ENCODE peak calls at places on chromosomes 12 and 14, in seven cellular contexts. O is stimulated activated CD8-positive, alpha-beta memory T cell treated with anti-CD3 and anti-CD28 coated beads, Interleukin-15, amount 100 ng/mL, for 1 hour; W is fibroblast of the aortic adventitia; R is effector memory CD8-positive, alpha-beta T cell; E is NCI-H1694; Q is cardiac fibroblast; U is germinal center. V is an unnamed sample.

GRCh38 chr14:77296906-77297305 is 23.8 kb downstream of the POMT2 start:
- DNase-seq in O (no peak), W (no peak), R (no peak), E (no peak), Q (no peak), U (no peak), V (no peak)

GRCh38 chr14:101561145-101561896 is at the start of gene DIO3:
- DNase-seq in O (no peak), W (no peak), R (no peak), E (no peak), Q (no peak), U (no peak), V (no peak)

GRCh38 chr14:101220921-101221510 is 317.5 kb upstream of the RTL1 start:
- DNase-seq in O (no peak), W (no peak), R (no peak), E (no peak), Q (no peak), U (no peak), V (no peak)

GRCh38 chr14:92482621-92483319 is 30.8 kb upstream of the RIN3 start:
- DNase-seq in O (no peak), W (no peak), R (no peak), E (no peak), Q (no peak), U (no peak), V (no peak)

GRCh38 chr14:24679248-24680085 is 45.5 kb upstream of the GZMB start:
- DNase-seq in O (no peak), W (no peak), R (no peak), E (no peak), Q (no peak), U (no peak), V (no peak)

GRCh38 chr12:85253823-85254222 is 26.2 kb upstream of the ALX1 start:
- DNase-seq in O (no peak), W (no peak), R (no peak), E (no peak), Q (no peak), U (no peak), V (no peak)

GRCh38 chr12:46108721-46109120 is 118.3 kb upstream of the SCAF11 start:
- DNase-seq in O (no peak), W (no peak), R (no peak), E (no peak), Q (no peak), U (peak), V (no peak)

GRCh38 chr14:74682169-74682952 is 30.5 kb downstream of the AREL1 start:
- DNase-seq in O (no peak), W (no peak), R (no peak), E (no peak), Q (no peak), U (no peak), V (no peak)

GRCh38 chr14:54440037-54440436 is 1.1 kb downstream of the CNIH1 start:
- DNase-seq in O (no peak), W (peak), R (no peak), E (no peak), Q (peak), U (no peak), V (peak)

GRCh38 chr14:36522347-36522971 is 2.4 kb upstream of the NKX2-1 start:
- DNase-seq in O (no peak), W (no peak), R (no peak), E (no peak), Q (no peak), U (no peak), V (no peak)

GRCh38 chr12:57724936-57725740 is 13.4 kb downstream of the AGAP2 start:
- DNase-seq in O (no peak), W (no peak), R (no peak), E (no peak), Q (no peak), U (no peak), V (no peak)

GRCh38 chr14:73634333-73634833 is 10.4 kb upstream of the DNAL1 start:
- DNase-seq in O (no peak), W (no peak), R (no peak), E (no peak), Q (peak), U (no peak), V (no peak)

GRCh38 chr14:85402546-85403162 is 127.3 kb upstream of the FLRT2 start:
- DNase-seq in O (no peak), W (peak), R (no peak), E (no peak), Q (no peak), U (no peak), V (no peak)

GRCh38 chr14:36570065-36570464 is 12.3 kb downstream of the NKX2-8 start:
- DNase-seq in O (no peak), W (no peak), R (no peak), E (no peak), Q (no peak), U (no peak), V (no peak)

GRCh38 chr12:116916122-116916521 is 5.4 kb downstream of the FBXW8 start:
- DNase-seq in O (no peak), W (peak), R (no peak), E (no peak), Q (peak), U (no peak), V (peak)

GRCh38 chr14:68924392-68925158 is 54.5 kb downstream of the ACTN1 start:
- DNase-seq in O (no peak), W (no peak), R (no peak), E (no peak), Q (no peak), U (no peak), V (no peak)

GRCh38 chr12:77362871-77363270 is 297.5 kb upstream of the E2F7 start:
- DNase-seq in O (no peak), W (no peak), R (no peak), E (no peak), Q (no peak), U (no peak), V (no peak)

GRCh38 chr12:55972045-55972843 is 1.6 kb upstream of the RAB5B start:
- DNase-seq in O (no peak), W (peak), R (no peak), E (no peak), Q (peak), U (no peak), V (peak)

GRCh38 chr14:69592923-69593677 is 18.3 kb upstream of the SUSD6 start:
- DNase-seq in O (no peak), W (peak), R (no peak), E (peak), Q (peak), U (no peak), V (peak)

GRCh38 chr12:102879144-102879763 is 37.8 kb downstream of the PAH start:
- DNase-seq in O (no peak), W (peak), R (no peak), E (peak), Q (peak), U (peak), V (peak)

GRCh38 chr12:57224973-57225679 is 4.4 kb upstream of the SHMT2 start:
- DNase-seq in O (peak), W (no peak), R (no peak), E (no peak), Q (no peak), U (peak), V (no peak)

GRCh38 chr14:70292716-70293115 is 66.8 kb downstream of the COX16 start:
- DNase-seq in O (no peak), W (no peak), R (no peak), E (no peak), Q (no peak), U (no peak), V (no peak)

GRCh38 chr14:27553820-27554219 is 956.0 kb upstream of the NOVA1 start:
- DNase-seq in O (no peak), W (no peak), R (no peak), E (no peak), Q (peak), U (no peak), V (no peak)

GRCh38 chr12:30278401-30278800 is 417.3 kb downstream of the IPO8 start:
- DNase-seq in O (no peak), W (no peak), R (no peak), E (no peak), Q (no peak), U (no peak), V (no peak)

GRCh38 chr12:72025524-72025923 is 86.9 kb downstream of the TPH2 start:
- DNase-seq in O (no peak), W (no peak), R (no peak), E (no peak), Q (no peak), U (no peak), V (no peak)

GRCh38 chr14:97299661-97300060 is 502.5 kb downstream of the VRK1 start:
- DNase-seq in O (no peak), W (no peak), R (no peak), E (no peak), Q (no peak), U (no peak), V (no peak)

GRCh38 chr14:50088731-50089130 is 27.6 kb downstream of the VCPKMT start:
- DNase-seq in O (no peak), W (no peak), R (no peak), E (no peak), Q (no peak), U (no peak), V (peak)

GRCh38 chr14:81464253-81465001 is 64.3 kb upstream of the STON2 start:
- DNase-seq in O (peak), W (peak), R (peak), E (peak), Q (peak), U (peak), V (peak)

GRCh38 chr12:4607056-4607455 is 41.8 kb downstream of the AKAP3 start:
- DNase-seq in O (no peak), W (peak), R (no peak), E (no peak), Q (no peak), U (no peak), V (peak)

GRCh38 chr14:90536092-90536491 is 139.3 kb downstream of the CALM1 start:
- DNase-seq in O (no peak), W (no peak), R (no peak), E (no peak), Q (no peak), U (no peak), V (no peak)

GRCh38 chr14:92039073-92039719 is 663 bp downstream of the TRIP11 start:
- DNase-seq in O (no peak), W (peak), R (peak), E (peak), Q (peak), U (peak), V (peak)

GRCh38 chr14:102574840-102575478 is 17.5 kb upstream of the RCOR1 start:
- DNase-seq in O (no peak), W (no peak), R (no peak), E (no peak), Q (no peak), U (no peak), V (no peak)

GRCh38 chr12:106288134-106288509 is 14.4 kb upstream of the TCP11L2 start:
- DNase-seq in O (no peak), W (peak), R (no peak), E (no peak), Q (no peak), U (no peak), V (no peak)

GRCh38 chr12:14850929-14851663 is 7.8 kb upstream of the ART4 start:
- DNase-seq in O (no peak), W (no peak), R (no peak), E (no peak), Q (no peak), U (no peak), V (no peak)

GRCh38 chr14:67710209-67710608 is 8.5 kb downstream of the RDH12 start:
- DNase-seq in O (no peak), W (no peak), R (no peak), E (no peak), Q (peak), U (no peak), V (no peak)

GRCh38 chr14:103549361-103550311 is 12.8 kb downstream of the BAG5 start:
- DNase-seq in O (no peak), W (no peak), R (no peak), E (peak), Q (no peak), U (no peak), V (no peak)

GRCh38 chr14:56064513-56064912 is 53.7 kb upstream of the PELI2 start:
- DNase-seq in O (no peak), W (no peak), R (no peak), E (no peak), Q (no peak), U (no peak), V (no peak)

GRCh38 chr12:9646794-9647622 is 22.5 kb upstream of the CLEC2D start:
- DNase-seq in O (no peak), W (peak), R (no peak), E (no peak), Q (peak), U (no peak), V (peak)